ENCODE peak calls at places on chromosomes 2 and 18, in eight cellular contexts. One of them, this sample, is unnamed. For H3K27me3, the result is how much of the 10 kb centered on the place peaks cover.

GRCh38 chr2:15212249-15212648 is 348.9 kb downstream of the NBAS start:
- DNase-seq in heart right ventricle: no peak
- DNase-seq in cardiac muscle cell: no peak
- DNase-seq in CD8-positive, alpha-beta T cell: no peak
- DNase-seq in mesenchymal stem cell: no peak
- DNase-seq in fibroblast of lung: no peak
- DNase-seq in H7: no peak
- DNase-seq in pancreas: no peak
- DNase-seq in this sample: no peak

GRCh38 chr2:229032596-229033234 is 238.4 kb downstream of the PID1 start:
- DNase-seq in pancreas: no peak
- DNase-seq in fibroblast of lung: no peak
- DNase-seq in cardiac muscle cell: no peak
- DNase-seq in H7: no peak
- DNase-seq in mesenchymal stem cell: no peak
- DNase-seq in heart right ventricle: no peak
- DNase-seq in CD8-positive, alpha-beta T cell: no peak
- DNase-seq in this sample: no peak

GRCh38 chr2:240431663-240432424 is 3.6 kb upstream of the GPC1 start:
- DNase-seq in mesenchymal stem cell: no peak
- DNase-seq in pancreas: peak
- DNase-seq in heart right ventricle: no peak
- DNase-seq in cardiac muscle cell: no peak
- DNase-seq in fibroblast of lung: no peak
- DNase-seq in H7: no peak
- DNase-seq in CD8-positive, alpha-beta T cell: no peak
- DNase-seq in this sample: no peak

GRCh38 chr2:74560591-74560990 is 6.1 kb downstream of the DOK1 start:
- DNase-seq in cardiac muscle cell: no peak
- DNase-seq in pancreas: no peak
- DNase-seq in heart right ventricle: no peak
- DNase-seq in CD8-positive, alpha-beta T cell: no peak
- DNase-seq in fibroblast of lung: no peak
- DNase-seq in mesenchymal stem cell: no peak
- DNase-seq in H7: no peak
- DNase-seq in this sample: no peak

GRCh38 chr2:153169567-153169966 is 309.0 kb downstream of the RPRM start:
- DNase-seq in CD8-positive, alpha-beta T cell: no peak
- DNase-seq in cardiac muscle cell: no peak
- DNase-seq in mesenchymal stem cell: no peak
- DNase-seq in fibroblast of lung: no peak
- DNase-seq in pancreas: no peak
- DNase-seq in heart right ventricle: no peak
- DNase-seq in H7: peak
- DNase-seq in this sample: no peak

GRCh38 chr2:62152000-62152399 is 43.9 kb upstream of the B3GNT2 start:
- DNase-seq in pancreas: no peak
- DNase-seq in cardiac muscle cell: peak
- DNase-seq in H7: no peak
- DNase-seq in CD8-positive, alpha-beta T cell: no peak
- DNase-seq in heart right ventricle: no peak
- DNase-seq in fibroblast of lung: no peak
- DNase-seq in mesenchymal stem cell: no peak
- DNase-seq in this sample: peak

GRCh38 chr2:197174539-197175094 is 136.0 kb downstream of the ANKRD44 start:
- DNase-seq in mesenchymal stem cell: no peak
- DNase-seq in heart right ventricle: no peak
- DNase-seq in fibroblast of lung: peak
- DNase-seq in CD8-positive, alpha-beta T cell: no peak
- DNase-seq in H7: no peak
- DNase-seq in cardiac muscle cell: no peak
- DNase-seq in pancreas: no peak
- DNase-seq in this sample: no peak

GRCh38 chr2:14543284-14543683 is 89.2 kb upstream of the LRATD1 start:
- DNase-seq in CD8-positive, alpha-beta T cell: no peak
- DNase-seq in fibroblast of lung: peak
- DNase-seq in heart right ventricle: no peak
- DNase-seq in cardiac muscle cell: no peak
- DNase-seq in mesenchymal stem cell: peak
- DNase-seq in pancreas: no peak
- DNase-seq in H7: no peak
- DNase-seq in this sample: no peak

GRCh38 chr18:20971886-20972267 is 139.7 kb downstream of the ROCK1 start:
- DNase-seq in CD8-positive, alpha-beta T cell: no peak
- DNase-seq in heart right ventricle: no peak
- DNase-seq in mesenchymal stem cell: peak
- DNase-seq in cardiac muscle cell: peak
- DNase-seq in fibroblast of lung: peak
- DNase-seq in pancreas: no peak
- DNase-seq in H7: peak
- DNase-seq in this sample: peak

GRCh38 chr18:24831871-24832665 is 371.6 kb downstream of the HRH4 start:
- DNase-seq in fibroblast of lung: no peak
- DNase-seq in mesenchymal stem cell: no peak
- DNase-seq in cardiac muscle cell: no peak
- DNase-seq in pancreas: no peak
- DNase-seq in heart right ventricle: no peak
- DNase-seq in H7: no peak
- DNase-seq in CD8-positive, alpha-beta T cell: no peak
- DNase-seq in this sample: no peak

GRCh38 chr2:65746919-65747678 is 314.7 kb upstream of the SPRED2 start:
- DNase-seq in H7: peak
- DNase-seq in mesenchymal stem cell: no peak
- DNase-seq in pancreas: no peak
- DNase-seq in fibroblast of lung: no peak
- DNase-seq in CD8-positive, alpha-beta T cell: no peak
- DNase-seq in cardiac muscle cell: peak
- DNase-seq in heart right ventricle: peak
- DNase-seq in this sample: no peak

GRCh38 chr2:64748561-64748960 is 94.8 kb upstream of the SERTAD2 start:
- DNase-seq in H7: no peak
- DNase-seq in pancreas: no peak
- DNase-seq in cardiac muscle cell: no peak
- DNase-seq in mesenchymal stem cell: no peak
- DNase-seq in heart right ventricle: no peak
- DNase-seq in fibroblast of lung: no peak
- DNase-seq in CD8-positive, alpha-beta T cell: no peak
- DNase-seq in this sample: peak

GRCh38 chr2:235501663-235502009 is 7.8 kb downstream of the AGAP1 start:
- DNase-seq in H7: no peak
- DNase-seq in pancreas: no peak
- DNase-seq in mesenchymal stem cell: no peak
- DNase-seq in cardiac muscle cell: no peak
- DNase-seq in CD8-positive, alpha-beta T cell: no peak
- DNase-seq in heart right ventricle: no peak
- DNase-seq in fibroblast of lung: no peak
- DNase-seq in this sample: no peak

GRCh38 chr2:235499306-235499812 is 5.5 kb downstream of the AGAP1 start:
- DNase-seq in CD8-positive, alpha-beta T cell: no peak
- DNase-seq in fibroblast of lung: no peak
- DNase-seq in mesenchymal stem cell: no peak
- DNase-seq in H7: no peak
- DNase-seq in pancreas: no peak
- DNase-seq in heart right ventricle: no peak
- DNase-seq in cardiac muscle cell: no peak
- DNase-seq in this sample: no peak

GRCh38 chr2:235500110-235500760 is 6.4 kb downstream of the AGAP1 start:
- DNase-seq in cardiac muscle cell: no peak
- DNase-seq in heart right ventricle: no peak
- DNase-seq in CD8-positive, alpha-beta T cell: no peak
- DNase-seq in fibroblast of lung: no peak
- DNase-seq in H7: no peak
- DNase-seq in pancreas: no peak
- DNase-seq in mesenchymal stem cell: no peak
- DNase-seq in this sample: no peak

GRCh38 chr2:235498556-235499305 is 4.9 kb downstream of the AGAP1 start:
- DNase-seq in fibroblast of lung: no peak
- DNase-seq in mesenchymal stem cell: no peak
- DNase-seq in CD8-positive, alpha-beta T cell: no peak
- DNase-seq in pancreas: peak
- DNase-seq in cardiac muscle cell: no peak
- DNase-seq in H7: peak
- DNase-seq in heart right ventricle: no peak
- DNase-seq in this sample: no peak

GRCh38 chr2:235500761-235501662 is 7.2 kb downstream of the AGAP1 start:
- DNase-seq in heart right ventricle: no peak
- DNase-seq in mesenchymal stem cell: peak
- DNase-seq in CD8-positive, alpha-beta T cell: no peak
- DNase-seq in pancreas: no peak
- DNase-seq in fibroblast of lung: peak
- DNase-seq in cardiac muscle cell: peak
- DNase-seq in H7: no peak
- DNase-seq in this sample: peak
- H3K27me3 ChIP-seq in heart right ventricle: under half
- H3K27me3 ChIP-seq in mesenchymal stem cell: under half
- H3K27me3 ChIP-seq in CD8-positive, alpha-beta T cell: under half
- H3K27me3 ChIP-seq in pancreas: under half
- H3K27me3 ChIP-seq in fibroblast of lung: under half
- H3K27me3 ChIP-seq in cardiac muscle cell: under half
- H3K27me3 ChIP-seq in H7: under half
- H3K27me3 ChIP-seq in this sample: under half

GRCh38 chr2:70619167-70619566 is 65.5 kb upstream of the TGFA start:
- DNase-seq in cardiac muscle cell: no peak
- DNase-seq in pancreas: no peak
- DNase-seq in mesenchymal stem cell: no peak
- DNase-seq in fibroblast of lung: no peak
- DNase-seq in heart right ventricle: no peak
- DNase-seq in H7: no peak
- DNase-seq in CD8-positive, alpha-beta T cell: no peak
- DNase-seq in this sample: no peak

GRCh38 chr2:70613510-70613909 is 59.9 kb upstream of the TGFA start:
- DNase-seq in H7: peak
- DNase-seq in fibroblast of lung: no peak
- DNase-seq in mesenchymal stem cell: no peak
- DNase-seq in cardiac muscle cell: no peak
- DNase-seq in heart right ventricle: no peak
- DNase-seq in pancreas: no peak
- DNase-seq in CD8-positive, alpha-beta T cell: no peak
- DNase-seq in this sample: no peak

GRCh38 chr2:70615222-70615621 is 61.6 kb upstream of the TGFA start:
- DNase-seq in pancreas: no peak
- DNase-seq in CD8-positive, alpha-beta T cell: no peak
- DNase-seq in H7: no peak
- DNase-seq in cardiac muscle cell: no peak
- DNase-seq in fibroblast of lung: no peak
- DNase-seq in heart right ventricle: no peak
- DNase-seq in mesenchymal stem cell: no peak
- DNase-seq in this sample: no peak

GRCh38 chr2:70620020-70620419 is 66.4 kb upstream of the TGFA start:
- DNase-seq in H7: no peak
- DNase-seq in pancreas: no peak
- DNase-seq in heart right ventricle: no peak
- DNase-seq in mesenchymal stem cell: no peak
- DNase-seq in cardiac muscle cell: no peak
- DNase-seq in CD8-positive, alpha-beta T cell: no peak
- DNase-seq in fibroblast of lung: no peak
- DNase-seq in this sample: no peak

DNA sequence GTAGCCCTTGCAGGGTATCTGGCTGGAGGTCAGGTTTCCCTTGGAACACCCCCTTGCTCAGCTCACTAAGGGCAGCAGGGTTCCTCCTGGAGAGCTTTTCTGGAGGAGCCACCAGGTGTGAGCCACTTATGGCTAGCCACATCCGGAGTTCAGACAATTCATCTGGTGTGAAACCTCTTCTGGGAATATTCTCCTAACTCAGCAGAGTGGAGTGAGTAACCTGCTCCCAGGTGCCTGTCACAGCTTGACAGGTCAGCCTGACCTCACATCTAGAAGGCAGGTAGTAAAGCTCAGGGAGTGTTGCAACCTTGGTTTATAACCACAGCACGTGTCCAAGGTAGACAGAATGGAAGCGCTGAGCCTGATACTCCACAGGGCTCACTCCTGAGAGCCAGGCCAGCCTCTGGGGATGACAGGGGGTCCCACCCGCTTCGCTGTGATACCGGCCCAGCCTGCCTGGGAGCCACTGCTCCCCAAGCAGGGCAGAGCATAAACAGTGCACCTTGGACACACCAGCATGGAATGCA is 62.6 kb upstream of the TGFA start:
- DNase-seq in mesenchymal stem cell: no peak
- DNase-seq in fibroblast of lung: no peak
- DNase-seq in H7: no peak
- DNase-seq in heart right ventricle: no peak
- DNase-seq in pancreas: no peak
- DNase-seq in CD8-positive, alpha-beta T cell: no peak
- DNase-seq in cardiac muscle cell: no peak
- DNase-seq in this sample: peak
- H3K27me3 ChIP-seq in mesenchymal stem cell: under half
- H3K27me3 ChIP-seq in fibroblast of lung: under half
- H3K27me3 ChIP-seq in H7: under half
- H3K27me3 ChIP-seq in heart right ventricle: under half
- H3K27me3 ChIP-seq in pancreas: under half
- H3K27me3 ChIP-seq in CD8-positive, alpha-beta T cell: under half
- H3K27me3 ChIP-seq in cardiac muscle cell: under half
- H3K27me3 ChIP-seq in this sample: under half

DNA sequence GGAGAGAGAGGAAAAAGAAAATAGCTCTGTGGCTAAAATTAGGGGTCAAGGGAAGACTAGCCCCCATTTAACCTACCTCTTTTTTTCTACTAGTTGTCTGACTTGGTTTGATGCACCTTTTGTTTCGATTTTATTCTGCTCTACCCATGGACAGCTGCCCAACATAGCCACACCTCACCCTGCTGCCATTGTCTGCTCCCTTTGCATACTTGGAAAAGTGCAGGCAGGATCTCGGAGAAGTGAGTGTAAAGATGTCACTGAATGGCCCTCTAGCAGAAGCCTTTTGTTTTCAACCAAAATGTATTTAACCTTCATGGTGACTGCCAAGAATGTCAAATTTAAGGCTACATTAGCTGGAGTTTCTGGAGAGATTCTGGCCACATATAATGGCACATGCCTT is 62.9 kb downstream of the SETBP1 start:
- DNase-seq in mesenchymal stem cell: no peak
- DNase-seq in fibroblast of lung: no peak
- DNase-seq in heart right ventricle: no peak
- DNase-seq in H7: peak
- DNase-seq in cardiac muscle cell: no peak
- DNase-seq in pancreas: no peak
- DNase-seq in CD8-positive, alpha-beta T cell: no peak
- DNase-seq in this sample: no peak
- H3K27me3 ChIP-seq in mesenchymal stem cell: under half
- H3K27me3 ChIP-seq in fibroblast of lung: under half
- H3K27me3 ChIP-seq in heart right ventricle: under half
- H3K27me3 ChIP-seq in H7: under half
- H3K27me3 ChIP-seq in cardiac muscle cell: under half
- H3K27me3 ChIP-seq in pancreas: under half
- H3K27me3 ChIP-seq in CD8-positive, alpha-beta T cell: under half
- H3K27me3 ChIP-seq in this sample: under half

DNA sequence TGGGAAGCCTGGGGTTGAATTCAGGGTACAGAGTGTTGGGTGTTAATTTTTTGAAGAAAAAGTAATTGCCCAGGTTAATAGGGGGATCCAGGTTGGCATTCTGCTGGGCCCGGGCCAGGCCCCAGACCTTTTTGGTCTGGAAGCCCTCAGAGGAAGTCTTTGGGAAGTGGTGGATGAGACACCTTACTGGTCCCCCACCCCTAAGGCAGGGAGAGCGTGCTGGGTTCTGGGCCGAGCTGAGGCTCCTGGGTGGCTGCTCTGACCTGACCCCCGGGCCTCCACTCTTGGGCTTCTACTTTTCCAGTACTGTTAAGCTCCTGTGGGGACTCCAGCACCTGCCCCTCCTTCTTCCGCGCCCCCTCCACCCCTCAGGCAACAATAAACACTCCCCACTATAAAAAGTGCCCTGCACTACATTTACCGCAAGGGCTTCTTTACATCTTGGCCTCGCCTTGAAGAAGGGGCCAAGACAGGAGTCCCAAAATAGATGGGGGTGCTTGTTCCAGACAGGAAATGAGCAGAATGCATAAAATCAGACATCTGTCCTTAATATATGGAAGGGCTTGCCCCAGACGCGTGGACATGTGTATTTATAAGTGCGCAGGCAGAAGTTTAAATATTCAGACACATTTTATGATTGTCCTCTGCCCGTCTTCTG is 677 bp upstream of the HOXD3 start:
- DNase-seq in CD8-positive, alpha-beta T cell: no peak
- DNase-seq in fibroblast of lung: no peak
- DNase-seq in cardiac muscle cell: no peak
- DNase-seq in heart right ventricle: no peak
- DNase-seq in H7: peak
- DNase-seq in mesenchymal stem cell: no peak
- DNase-seq in pancreas: no peak
- DNase-seq in this sample: no peak
- H3K27me3 ChIP-seq in CD8-positive, alpha-beta T cell: under half
- H3K27me3 ChIP-seq in fibroblast of lung: half or more
- H3K27me3 ChIP-seq in cardiac muscle cell: half or more
- H3K27me3 ChIP-seq in heart right ventricle: half or more
- H3K27me3 ChIP-seq in H7: half or more
- H3K27me3 ChIP-seq in mesenchymal stem cell: half or more
- H3K27me3 ChIP-seq in pancreas: under half
- H3K27me3 ChIP-seq in this sample: half or more

This sample was measured in bronchial epithelial cell.